ENCODE peak calls at places on chromosome 9, in four cellular contexts. X is fibroblast of lung, K is OCI-LY7, L is choroid plexus epithelial cell. R is an unnamed sample.
A peak's percentile ranks its signal among the peaks of the same experiment; 100 is the strongest.

GRCh38 chr9:129989740-129990139 is 53.2 kb downstream of the FNBP1 start:
- DNase-seq in X (peak; percentile 79), K (no peak), L (peak; percentile 66), R (peak; percentile 56)

GRCh38 chr9:91214867-91215266 is 146.9 kb downstream of the AUH start:
- DNase-seq in X (no peak), K (no peak), L (no peak), R (no peak)

GRCh38 chr9:117334101-117334500 is 80.8 kb downstream of the ASTN2 start:
- DNase-seq in X (no peak), K (no peak), L (no peak), R (no peak)

GRCh38 chr9:108060165-108060564 is 570.6 kb upstream of the KLF4 start:
- DNase-seq in X (no peak), K (no peak), L (peak; percentile 18), R (no peak)

GRCh38 chr9:128845186-128845931 is 15.8 kb upstream of the SPOUT1 start:
- DNase-seq in X (no peak), K (no peak), L (peak; percentile 28), R (no peak)

GRCh38 chr9:112884086-112884485 is 6.6 kb downstream of the SLC46A2 start:
- DNase-seq in X (peak; percentile 87), K (no peak), L (peak; percentile 26), R (peak; percentile 36)

GRCh38 chr9:71681708-71682268 is 86.5 kb downstream of the CEMIP2 start:
- DNase-seq in X (peak; percentile 93), K (no peak), L (peak; percentile 82), R (peak; percentile 69)

GRCh38 chr9:19271081-19271480 is 40.6 kb downstream of the DENND4C start:
- DNase-seq in X (no peak), K (no peak), L (peak; percentile 13), R (no peak)

GRCh38 chr9:82882133-82882532 is 180.8 kb downstream of the RASEF start:
- DNase-seq in X (peak; percentile 73), K (no peak), L (no peak), R (peak; percentile 39)

GRCh38 chr9:78239506-78239905 is 3.6 kb downstream of the CEP78 start:
- DNase-seq in X (no peak), K (no peak), L (peak; percentile 33), R (no peak)

GRCh38 chr9:99569840-99570239 is 251.8 kb upstream of the NR4A3 start:
- DNase-seq in X (no peak), K (no peak), L (no peak), R (no peak)

GRCh38 chr9:77926314-77926959 is 105.2 kb downstream of the GNAQ start:
- DNase-seq in X (peak; percentile 88), K (no peak), L (peak; percentile 84), R (peak; percentile 80)

GRCh38 chr9:95506692-95507455 is 9.9 kb downstream of the PTCH1 start:
- DNase-seq in X (peak; percentile 75), K (peak; percentile 64), L (peak; percentile 83), R (peak; percentile 73)

GRCh38 chr9:28853487-28853886 is 1280.2 kb upstream of the C9orf72 start:
- DNase-seq in X (no peak), K (no peak), L (no peak), R (no peak)

GRCh38 chr9:136587944-136588662 is 42.3 kb upstream of the NOTCH1 start:
- DNase-seq in X (no peak), K (peak; percentile 68), L (no peak), R (peak; percentile 27)

GRCh38 chr9:120324996-120325642 is 254.8 kb downstream of the CDK5RAP2 start:
- DNase-seq in X (no peak), K (peak; percentile 28), L (no peak), R (no peak)

GRCh38 chr9:134301387-134302129 is 24.7 kb upstream of the RXRA start:
- DNase-seq in X (peak; percentile 32), K (no peak), L (no peak), R (no peak)

GRCh38 chr9:136617746-136618577 is 44.8 kb upstream of the EGFL7 start:
- DNase-seq in X (no peak), K (peak; percentile 49), L (no peak), R (no peak)

GRCh38 chr9:96510258-96510657 is 60.3 kb downstream of the HABP4 start:
- DNase-seq in X (no peak), K (no peak), L (peak; percentile 28), R (no peak)

GRCh38 chr9:106479679-106480078 is 383.3 kb upstream of the ZNF462 start:
- DNase-seq in X (peak; percentile 20), K (no peak), L (no peak), R (peak; percentile 25)

GRCh38 chr9:37242089-37242488 is 121.7 kb downstream of the ZCCHC7 start:
- DNase-seq in X (no peak), K (no peak), L (no peak), R (no peak)

GRCh38 chr9:127524373-127524772 is 73.1 kb downstream of the LRSAM1 start:
- DNase-seq in X (peak; percentile 85), K (no peak), L (no peak), R (no peak)

GRCh38 chr9:132193227-132194110 is 31.6 kb downstream of the NTNG2 start:
- DNase-seq in X (no peak), K (no peak), L (no peak), R (no peak)

GRCh38 chr9:111481885-111482636 is 2.1 kb downstream of the ECPAS start:
- DNase-seq in X (peak; percentile 12), K (peak; percentile 10), L (peak; percentile 81), R (peak; percentile 32)

GRCh38 chr9:134345737-134346136 is 19.5 kb downstream of the RXRA start:
- DNase-seq in X (no peak), K (no peak), L (no peak), R (no peak)

GRCh38 chr9:131817627-131818026 is 77.8 kb upstream of the RAPGEF1 start:
- DNase-seq in X (no peak), K (no peak), L (no peak), R (no peak)

GRCh38 chr9:119898316-119898715 is 529.1 kb upstream of the BRINP1 start:
- DNase-seq in X (no peak), K (no peak), L (no peak), R (no peak)

GRCh38 chr9:109640232-109641078 is 139.5 kb upstream of the PALM2AKAP2 start:
- DNase-seq in X (peak; percentile 62), K (no peak), L (peak; percentile 43), R (peak; percentile 62)

GRCh38 chr9:101465330-101465915 is 29.8 kb upstream of the ALDOB start:
- DNase-seq in X (peak; percentile 57), K (peak; percentile 29), L (peak; percentile 82), R (peak; percentile 62)

GRCh38 chr9:89410709-89411111 is 87.2 kb downstream of the SEMA4D start:
- DNase-seq in X (no peak), K (no peak), L (no peak), R (no peak)

GRCh38 chr9:100084734-100085133 is 14.1 kb downstream of the ERP44 start:
- DNase-seq in X (no peak), K (peak; percentile 82), L (no peak), R (no peak)

GRCh38 chr9:9752722-9753121 is 860.1 kb downstream of the PTPRD start:
- DNase-seq in X (no peak), K (no peak), L (no peak), R (no peak)

GRCh38 chr9:116282598-116282997 is 129.0 kb downstream of the PAPPA start:
- DNase-seq in X (no peak), K (no peak), L (no peak), R (no peak)

GRCh38 chr9:137319434-137319975 is 17.4 kb upstream of the NRARP start:
- DNase-seq in X (no peak), K (no peak), L (no peak), R (no peak)

GRCh38 chr9:27310582-27310981 is 13.6 kb upstream of the EQTN start:
- DNase-seq in X (no peak), K (no peak), L (no peak), R (no peak)
- TF ChIP-seq CTCF in X (no peak), K (no peak), L (no peak), R (no peak)

GRCh38 chr9:115209601-115210306 is 91.8 kb upstream of the TNC start:
- DNase-seq in X (peak; percentile 83), K (no peak), L (peak; percentile 32), R (peak; percentile 36)
- H3K4me3 ChIP-seq in X (no peak overlapping the region), K (no peak overlapping the region), L (no peak overlapping the region), R (no peak overlapping the region)

GRCh38 chr9:83981126-83981871 is 694 bp downstream of the RMI1 start:
- DNase-seq in X (peak; percentile 36), K (peak; percentile 70), L (peak; percentile 57), R (peak; percentile 51)

GRCh38 chr9:83977196-83977595 is 2.8 kb downstream of the HNRNPK start:
- DNase-seq in X (no peak), K (no peak), L (no peak), R (no peak)

GRCh38 chr9:83978992-83979811 is 813 bp downstream of the HNRNPK start:
- DNase-seq in X (peak; percentile 76), K (peak; percentile 91), L (peak; percentile 88), R (peak; percentile 75)

GRCh38 chr9:83979812-83980394 is at the start of gene HNRNPK:
- DNase-seq in X (peak; percentile 98), K (peak; percentile 99), L (peak; percentile 99), R (peak; percentile 98)

DNA sequence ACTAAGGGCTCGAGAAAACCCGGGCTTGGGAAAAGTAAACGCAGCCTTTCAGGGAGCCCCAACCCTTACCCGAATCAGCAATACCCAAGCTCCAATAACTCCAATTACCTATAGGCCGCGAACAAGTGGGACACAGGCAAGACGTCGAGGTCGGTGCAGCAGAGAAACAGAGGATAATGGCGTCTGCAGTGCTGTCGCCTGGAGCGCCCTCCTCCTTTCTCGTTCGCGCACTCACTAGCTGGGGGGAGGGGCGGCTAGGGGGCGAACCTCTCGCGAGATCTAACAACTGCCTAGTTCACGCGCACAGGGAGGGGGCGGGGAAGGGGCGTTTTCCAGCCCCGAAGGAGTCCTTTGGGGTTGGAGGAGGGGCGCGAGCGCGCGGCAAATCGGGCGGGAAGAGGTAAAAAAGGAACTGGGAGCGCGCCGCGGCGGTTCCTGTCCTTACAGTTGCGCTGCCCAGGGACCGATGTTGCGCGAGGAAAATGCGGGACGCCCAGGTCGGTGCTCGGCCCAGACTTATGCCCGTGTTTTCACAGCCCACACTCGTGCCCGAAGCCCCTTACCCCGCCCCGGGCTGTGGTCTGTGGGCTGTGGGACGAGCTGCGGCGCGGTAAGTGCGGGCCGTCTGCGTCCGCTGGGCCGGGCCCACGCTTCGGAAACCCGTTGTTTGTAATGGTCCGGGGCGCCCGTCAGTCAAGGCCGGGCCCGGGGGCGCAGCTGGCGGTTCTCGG is at the start of gene RMI1:
- DNase-seq in X (peak; percentile 93), K (peak; percentile 99), L (peak; percentile 99), R (peak; percentile 98)
- TF ChIP-seq CTCF in X (no peak), K (peak; percentile 45), L (peak; percentile 20), R (no peak)

DNA sequence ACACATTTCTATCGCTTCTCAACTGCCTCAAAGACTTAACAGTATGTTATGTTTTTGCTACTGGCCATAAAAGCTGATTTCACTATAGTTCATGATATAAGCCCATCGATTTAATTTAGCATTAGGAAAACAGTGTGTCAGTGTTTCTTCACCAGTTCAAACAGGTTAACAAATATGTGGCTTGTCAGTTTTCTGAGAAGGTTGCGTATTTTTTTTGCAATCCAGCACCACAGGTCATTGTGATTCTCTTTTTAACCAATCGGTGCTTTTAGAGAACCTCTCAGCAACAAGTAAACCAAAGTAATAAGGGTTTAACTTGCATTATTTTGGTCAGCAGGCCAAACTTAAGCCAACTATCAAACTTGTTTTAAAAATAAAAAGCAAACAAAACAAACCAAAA is 409.6 kb downstream of the NFIB start:
- DNase-seq in X (peak; percentile 2), K (no peak), L (no peak), R (no peak)
- H3K4me3 ChIP-seq in X (no peak overlapping the region), K (no peak overlapping the region), L (no peak overlapping the region), R (no peak overlapping the region)